ENCODE peak calls at places on chromosomes 2 and 18, in seven cellular contexts. U, I, J, V, Z, L and G are unnamed samples. For H3K36me3, the result is how much of the 10 kb centered on the place peaks cover.

GRCh38 chr2:28956415-28956826 is 24.7 kb upstream of the TOGARAM2 start:
- ATAC-seq in U (peak), I (no peak), J (peak), V (peak), Z (peak), L (peak), G (no peak)

GRCh38 chr2:219702796-219703545 is 75.5 kb downstream of the SLC4A3 start:
- ATAC-seq in U (no peak), I (peak), J (no peak), V (no peak), Z (no peak), L (no peak), G (no peak)

GRCh38 chr18:31512203-31512764 is 14.3 kb downstream of the DSG2 start:
- ATAC-seq in U (no peak), I (peak), J (peak), V (peak), Z (peak), L (no peak), G (no peak)

GRCh38 chr18:79750980-79751571 is 46.7 kb upstream of the KCNG2 start:
- ATAC-seq in U (no peak), I (no peak), J (no peak), V (peak), Z (no peak), L (peak), G (no peak)

GRCh38 chr2:72827999-72828646 is 2.3 kb upstream of the EXOC6B start:
- ATAC-seq in U (no peak), I (no peak), J (no peak), V (no peak), Z (no peak), L (no peak), G (no peak)

GRCh38 chr18:48079885-48080284 is 149.4 kb upstream of the SMAD2 start:
- ATAC-seq in U (no peak), I (no peak), J (peak), V (peak), Z (no peak), L (peak), G (no peak)

GRCh38 chr2:228838819-228839218 is 432.3 kb downstream of the PID1 start:
- ATAC-seq in U (no peak), I (no peak), J (no peak), V (no peak), Z (no peak), L (no peak), G (no peak)

GRCh38 chr2:44291281-44292248 is 16.3 kb downstream of the SLC3A1 start:
- ATAC-seq in U (peak), I (peak), J (peak), V (peak), Z (peak), L (peak), G (peak)

GRCh38 chr18:58088723-58089074 is 44.7 kb downstream of the NEDD4L start:
- ATAC-seq in U (no peak), I (peak), J (no peak), V (no peak), Z (no peak), L (no peak), G (no peak)

GRCh38 chr18:77052656-77053309 is 79.8 kb downstream of the MBP start:
- ATAC-seq in U (no peak), I (peak), J (no peak), V (no peak), Z (no peak), L (no peak), G (no peak)

GRCh38 chr2:168684921-168685618 is 117.4 kb upstream of the NOSTRIN start:
- ATAC-seq in U (no peak), I (no peak), J (no peak), V (no peak), Z (no peak), L (no peak), G (no peak)

GRCh38 chr2:223465793-223466192 is 136.4 kb downstream of the SCG2 start:
- ATAC-seq in U (no peak), I (peak), J (no peak), V (no peak), Z (no peak), L (no peak), G (peak)

GRCh38 chr2:15159751-15160177 is 401.4 kb downstream of the NBAS start:
- ATAC-seq in U (peak), I (no peak), J (peak), V (peak), Z (peak), L (peak), G (no peak)

GRCh38 chr18:907880-908512 is 3.3 kb downstream of the ADCYAP1 start:
- ATAC-seq in U (no peak), I (no peak), J (no peak), V (no peak), Z (no peak), L (no peak), G (no peak)

GRCh38 chr2:236485519-236485918 is 84.1 kb upstream of the ACKR3 start:
- ATAC-seq in U (no peak), I (no peak), J (peak), V (no peak), Z (no peak), L (no peak), G (no peak)

GRCh38 chr2:142286618-142287017 is 155.8 kb upstream of the LRP1B start:
- ATAC-seq in U (peak), I (no peak), J (peak), V (peak), Z (no peak), L (no peak), G (no peak)

GRCh38 chr18:10169064-10169562 is 255.3 kb downstream of the VAPA start:
- ATAC-seq in U (no peak), I (no peak), J (no peak), V (no peak), Z (no peak), L (no peak), G (no peak)

GRCh38 chr2:183881978-183882377 is 716.4 kb upstream of the ZNF804A start:
- ATAC-seq in U (no peak), I (no peak), J (no peak), V (no peak), Z (no peak), L (no peak), G (no peak)

GRCh38 chr2:132902626-132903025 is 232.6 kb upstream of the LYPD1 start:
- ATAC-seq in U (no peak), I (no peak), J (no peak), V (no peak), Z (no peak), L (no peak), G (no peak)

GRCh38 chr2:86392873-86393272 is 48.3 kb upstream of the KDM3A start:
- ATAC-seq in U (no peak), I (no peak), J (no peak), V (no peak), Z (no peak), L (no peak), G (no peak)

GRCh38 chr2:234950730-234951385 is 959 bp upstream of the SH3BP4 start:
- ATAC-seq in U (no peak), I (no peak), J (peak), V (no peak), Z (no peak), L (peak), G (peak)
- TF ChIP-seq CTCF in U (no peak), I (no peak), J (no peak), V (no peak), Z (no peak), L (no peak), G (no peak)

DNA sequence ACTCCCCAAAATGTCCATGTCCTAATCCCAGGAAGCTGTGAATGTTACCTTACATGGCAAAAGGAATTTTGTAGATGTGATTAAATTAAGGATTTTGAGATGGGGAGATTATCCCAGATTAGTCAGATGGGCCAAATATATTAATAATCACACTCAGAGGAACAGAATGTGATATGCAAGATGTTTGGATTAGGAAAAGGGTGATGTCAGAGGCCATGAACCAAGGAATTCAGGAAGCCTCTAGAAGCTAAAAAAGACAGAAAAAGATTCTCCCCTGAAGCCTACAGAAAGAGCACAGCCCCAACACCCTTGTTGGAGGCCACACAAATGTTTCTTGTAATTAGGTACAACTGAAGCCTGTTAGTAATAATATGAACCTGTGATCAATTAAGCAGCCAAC is 13.1 kb downstream of the TMEM131 start:
- ATAC-seq in U (no peak), I (no peak), J (no peak), V (no peak), Z (no peak), L (no peak), G (no peak)
- H3K36me3 ChIP-seq in U (under half), I (under half), J (under half), V (under half), Z (under half), L (under half), G (under half)

DNA sequence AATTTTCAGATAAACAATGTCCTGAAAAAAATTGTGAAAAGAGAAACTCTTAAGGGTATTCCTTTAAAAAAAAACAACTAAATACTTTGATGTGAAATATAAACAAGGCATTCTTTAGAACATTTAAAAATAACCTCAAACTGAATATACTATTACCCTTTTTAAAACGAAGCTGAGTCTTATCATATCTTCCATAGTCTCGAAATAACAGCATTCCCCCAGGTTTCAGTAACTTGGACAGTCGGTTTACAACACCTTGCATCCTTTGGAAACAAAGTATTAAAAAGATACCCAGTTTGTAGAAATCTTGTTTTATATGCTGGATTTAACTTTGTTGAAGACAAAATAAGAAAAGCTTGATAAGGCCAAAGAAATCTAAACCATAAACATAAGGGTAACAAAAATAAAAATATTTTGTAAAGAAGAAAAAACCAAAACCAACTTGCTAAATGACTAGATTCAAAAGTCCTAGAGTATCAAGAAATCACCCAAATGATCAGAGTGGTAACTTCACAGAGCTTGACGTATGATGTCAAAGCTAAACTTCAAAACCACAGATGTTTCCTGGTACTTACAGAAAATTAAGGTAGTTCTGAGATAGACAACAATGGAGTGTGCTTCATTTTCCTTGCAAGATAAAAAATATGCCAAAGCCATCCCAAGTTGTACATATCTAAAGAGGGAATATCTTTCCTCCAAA is 107.8 kb downstream of the METTL8 start:
- ATAC-seq in U (peak), I (no peak), J (no peak), V (no peak), Z (no peak), L (no peak), G (no peak)
- TF ChIP-seq POLR2AphosphoS5 in U (peak), I (no peak), J (no peak), V (no peak), Z (no peak), L (no peak), G (no peak)

DNA sequence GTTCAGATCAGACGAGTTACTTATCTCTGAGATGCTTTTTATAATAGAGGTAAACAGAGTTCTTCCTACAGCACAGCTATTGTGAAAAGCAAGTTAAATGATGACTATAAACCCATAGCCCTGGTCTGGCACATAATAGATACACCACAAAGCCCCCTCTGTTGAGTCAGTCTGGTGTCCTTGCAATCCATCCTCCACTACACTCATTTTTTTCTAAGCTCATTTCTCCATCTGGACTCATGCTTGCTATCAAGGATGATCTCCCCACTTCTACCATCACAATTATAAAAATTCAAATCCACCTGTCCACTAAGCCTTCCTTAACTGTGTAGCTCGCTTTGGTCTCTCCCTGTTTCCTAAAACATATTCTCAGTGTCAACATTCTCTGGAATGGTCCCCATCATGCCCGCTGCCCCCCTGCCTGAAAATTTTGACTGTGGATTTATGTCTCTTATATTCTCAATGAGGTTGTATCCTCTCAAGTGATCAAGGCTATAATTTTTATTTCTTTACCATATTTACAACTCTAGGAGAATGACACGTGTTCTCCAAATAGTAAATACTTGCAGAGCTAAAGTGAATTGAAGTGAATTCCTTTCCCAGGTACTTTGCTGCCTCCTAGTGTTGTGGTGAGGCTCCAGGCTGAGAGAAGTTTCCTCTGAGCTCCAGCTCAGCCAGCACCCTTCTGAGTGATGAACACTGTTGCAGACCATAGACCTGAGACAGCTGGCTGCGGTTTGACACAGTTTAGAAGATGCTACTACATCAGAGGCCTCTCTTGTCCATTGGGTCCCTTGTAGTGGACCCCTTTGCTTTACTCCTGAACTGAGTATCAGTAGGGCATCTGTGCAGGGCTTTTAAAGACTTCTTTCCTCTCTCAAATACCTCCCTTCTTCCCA is 108.7 kb downstream of the DPP10 start:
- ATAC-seq in U (peak), I (peak), J (peak), V (no peak), Z (peak), L (peak), G (no peak)
- TF ChIP-seq CTCF in U (peak), I (peak), J (peak), V (peak), Z (no peak), L (peak), G (peak)

GRCh38 chr2:135637456-135638087 is 104.1 kb upstream of the UBXN4 start:
- ATAC-seq in U (peak), I (no peak), J (no peak), V (no peak), Z (no peak), L (no peak), G (no peak)

GRCh38 chr2:135638825-135639224 is 102.8 kb upstream of the UBXN4 start:
- ATAC-seq in U (no peak), I (no peak), J (no peak), V (no peak), Z (no peak), L (no peak), G (no peak)

GRCh38 chr2:135633582-135633981 is 102.3 kb downstream of the R3HDM1 start:
- ATAC-seq in U (no peak), I (no peak), J (no peak), V (no peak), Z (no peak), L (no peak), G (no peak)

GRCh38 chr2:135635212-135635835 is 104.0 kb downstream of the R3HDM1 start:
- ATAC-seq in U (no peak), I (no peak), J (no peak), V (no peak), Z (no peak), L (no peak), G (no peak)

GRCh38 chr2:135636982-135637381 is 104.7 kb upstream of the UBXN4 start:
- ATAC-seq in U (peak), I (peak), J (no peak), V (no peak), Z (no peak), L (no peak), G (no peak)
- H3K36me3 ChIP-seq in U (under half), I (under half), J (under half), V (under half), Z (half or more), L (under half), G (half or more)

DNA sequence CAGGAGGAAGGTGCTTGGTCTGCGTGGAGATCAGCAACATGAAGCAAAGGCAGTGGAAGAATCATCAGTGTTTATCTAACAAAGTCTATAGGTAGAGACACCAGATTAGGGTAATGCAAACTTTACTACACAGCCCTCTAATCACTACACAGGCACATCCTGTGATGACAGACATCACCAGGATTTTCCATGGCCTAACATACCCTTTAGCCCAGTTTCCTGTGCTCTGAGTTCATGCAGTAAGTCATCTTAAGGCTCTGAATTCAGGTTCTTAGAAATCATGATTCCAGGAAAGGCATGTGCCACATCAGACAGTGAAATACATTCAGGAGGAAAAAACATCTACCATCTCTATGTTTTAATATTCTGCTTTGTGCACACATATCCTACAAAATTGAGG is 708.5 kb upstream of the SLC8A1 start:
- ATAC-seq in U (no peak), I (no peak), J (no peak), V (no peak), Z (no peak), L (no peak), G (no peak)
- TF ChIP-seq POLR2AphosphoS5 in U (no peak), I (no peak), J (no peak), V (no peak), Z (no peak), L (no peak), G (no peak)